ENCODE peak calls at places on chromosomes 13 and 19, in four cellular contexts. One of them, this sample, is unnamed.

GRCh38 chr19:13633109-13633508 is 126.8 kb upstream of the CACNA1A start:
- DNase-seq in A549: no peak
- DNase-seq in uterus: no peak
- DNase-seq in mucosa of descending colon: peak; percentile 83
- DNase-seq in this sample: no peak

GRCh38 chr13:77565635-77566034 is 30.1 kb downstream of the SCEL start:
- DNase-seq in mucosa of descending colon: no peak
- DNase-seq in A549: peak; percentile 4
- DNase-seq in uterus: no peak
- DNase-seq in this sample: no peak

GRCh38 chr13:30576528-30576927 is 41.2 kb upstream of the USPL1 start:
- DNase-seq in uterus: no peak
- DNase-seq in mucosa of descending colon: no peak
- DNase-seq in A549: no peak
- DNase-seq in this sample: no peak

GRCh38 chr19:15091918-15092753 is 10.1 kb downstream of the OR1I1 start:
- DNase-seq in mucosa of descending colon: no peak
- DNase-seq in uterus: peak; percentile 49
- DNase-seq in A549: no peak
- DNase-seq in this sample: no peak

GRCh38 chr13:25329706-25330105 is 28.3 kb downstream of the NUP58 start:
- DNase-seq in mucosa of descending colon: no peak
- DNase-seq in A549: no peak
- DNase-seq in uterus: no peak
- DNase-seq in this sample: no peak

GRCh38 chr13:78786399-78786879 is 127.5 kb upstream of the OBI1 start:
- DNase-seq in uterus: no peak
- DNase-seq in mucosa of descending colon: no peak
- DNase-seq in A549: no peak
- DNase-seq in this sample: no peak

GRCh38 chr19:48713041-48713863 is 6.3 kb downstream of the MAMSTR start:
- DNase-seq in mucosa of descending colon: peak; percentile 52
- DNase-seq in uterus: no peak
- DNase-seq in A549: peak; percentile 94
- DNase-seq in this sample: peak; percentile 81

GRCh38 chr19:406121-406711 is 2.7 kb downstream of the C2CD4C start:
- DNase-seq in uterus: no peak
- DNase-seq in A549: no peak
- DNase-seq in mucosa of descending colon: no peak
- DNase-seq in this sample: peak; percentile 60

GRCh38 chr13:45328661-45329105 is 12.3 kb downstream of the TPT1 start:
- DNase-seq in uterus: no peak
- DNase-seq in A549: no peak
- DNase-seq in mucosa of descending colon: no peak
- DNase-seq in this sample: no peak

This sample was measured in spleen.